ENCODE peak calls at places on chromosomes 11 and 22, in five cellular contexts. E is HCT116, L is PC-9, B is HepG2, C is fibroblast of lung. R is an unnamed sample.

GRCh38 chr22:25853902-25854301 is 111.9 kb downstream of the MYO18B start:
- DNase-seq in E (peak), L (no peak), B (peak), C (no peak), R (no peak)

GRCh38 chr11:91170711-91171110 is 947.9 kb upstream of the CHORDC1 start:
- DNase-seq in E (no peak), L (no peak), B (no peak), C (no peak), R (no peak)

GRCh38 chr11:13942908-13943505 is 19.5 kb upstream of the SPON1 start:
- DNase-seq in E (peak), L (peak), B (no peak), C (peak), R (peak)

GRCh38 chr11:16605440-16605970 is 132.9 kb upstream of the C11orf58 start:
- DNase-seq in E (no peak), L (no peak), B (no peak), C (peak), R (peak)

GRCh38 chr22:33969052-33969451 is 48.8 kb upstream of the LARGE1 start:
- DNase-seq in E (no peak), L (no peak), B (no peak), C (no peak), R (no peak)

GRCh38 chr22:23373601-23374000 is 193.3 kb downstream of the BCR start:
- DNase-seq in E (no peak), L (no peak), B (no peak), C (no peak), R (no peak)

GRCh38 chr11:122862091-122862490 is 20.5 kb upstream of the JHY start:
- DNase-seq in E (no peak), L (no peak), B (no peak), C (no peak), R (no peak)

GRCh38 chr11:118527109-118527508 is at the start of gene TTC36:
- DNase-seq in E (no peak), L (peak), B (no peak), C (no peak), R (no peak)

GRCh38 chr22:22835892-22836291 is 51.7 kb upstream of the IGLL5 start:
- DNase-seq in E (no peak), L (no peak), B (no peak), C (no peak), R (no peak)

GRCh38 chr11:9396310-9396709 is 11.9 kb downstream of the IPO7 start:
- DNase-seq in E (no peak), L (no peak), B (no peak), C (peak), R (no peak)

GRCh38 chr11:76371170-76371569 is 9.8 kb downstream of the THAP12 start:
- DNase-seq in E (peak), L (no peak), B (no peak), C (peak), R (peak)

GRCh38 chr11:62566247-62566646 is 7.4 kb downstream of the EEF1G start:
- DNase-seq in E (no peak), L (no peak), B (no peak), C (no peak), R (no peak)

GRCh38 chr11:30990625-30991348 is 378.8 kb downstream of the DCDC1 start:
- DNase-seq in E (no peak), L (no peak), B (no peak), C (no peak), R (no peak)

GRCh38 chr11:76339217-76339616 is 41.7 kb downstream of the THAP12 start:
- DNase-seq in E (no peak), L (no peak), B (no peak), C (no peak), R (peak)

GRCh38 chr11:114280696-114281095 is 15.5 kb upstream of the NNMT start:
- DNase-seq in E (peak), L (no peak), B (peak), C (peak), R (peak)

GRCh38 chr11:59197990-59198389 is 14.7 kb downstream of the MPEG1 start:
- DNase-seq in E (no peak), L (no peak), B (no peak), C (peak), R (peak)

GRCh38 chr11:20355221-20356219 is 8.0 kb upstream of the HTATIP2 start:
- DNase-seq in E (peak), L (peak), B (peak), C (peak), R (peak)

GRCh38 chr11:71130106-71130505 is 122.3 kb downstream of the SHANK2 start:
- DNase-seq in E (no peak), L (no peak), B (no peak), C (no peak), R (no peak)

GRCh38 chr11:130159657-130160459 is at the start of gene ST14:
- DNase-seq in E (no peak), L (peak), B (no peak), C (no peak), R (no peak)

GRCh38 chr22:44214764-44215163 is 34.0 kb downstream of the PARVG start:
- DNase-seq in E (no peak), L (no peak), B (no peak), C (no peak), R (no peak)

GRCh38 chr22:50722716-50723428 is 15.1 kb upstream of the ACR start:
- DNase-seq in E (no peak), L (no peak), B (no peak), C (no peak), R (no peak)

GRCh38 chr11:30984442-30984816 is 385.1 kb downstream of the DCDC1 start:
- DNase-seq in E (no peak), L (no peak), B (peak), C (peak), R (no peak)

GRCh38 chr22:32880906-32881596 is 79.5 kb downstream of the TIMP3 start:
- DNase-seq in E (no peak), L (no peak), B (no peak), C (peak), R (peak)
- H2AFZ ChIP-seq in E (no peak), L (no peak), B (no peak), C (no peak), R (no peak)

GRCh38 chr11:69699213-69699612 is 4.6 kb downstream of the FGF19 start:
- DNase-seq in E (no peak), L (no peak), B (no peak), C (no peak), R (no peak)

GRCh38 chr11:69702769-69703510 is 882 bp downstream of the FGF19 start:
- DNase-seq in E (no peak), L (no peak), B (no peak), C (no peak), R (no peak)

GRCh38 chr11:69698362-69698761 is 5.5 kb downstream of the FGF19 start:
- DNase-seq in E (no peak), L (peak), B (no peak), C (no peak), R (no peak)

GRCh38 chr11:69702239-69702668 is 1.6 kb downstream of the FGF19 start:
- DNase-seq in E (no peak), L (no peak), B (peak), C (no peak), R (no peak)

DNA sequence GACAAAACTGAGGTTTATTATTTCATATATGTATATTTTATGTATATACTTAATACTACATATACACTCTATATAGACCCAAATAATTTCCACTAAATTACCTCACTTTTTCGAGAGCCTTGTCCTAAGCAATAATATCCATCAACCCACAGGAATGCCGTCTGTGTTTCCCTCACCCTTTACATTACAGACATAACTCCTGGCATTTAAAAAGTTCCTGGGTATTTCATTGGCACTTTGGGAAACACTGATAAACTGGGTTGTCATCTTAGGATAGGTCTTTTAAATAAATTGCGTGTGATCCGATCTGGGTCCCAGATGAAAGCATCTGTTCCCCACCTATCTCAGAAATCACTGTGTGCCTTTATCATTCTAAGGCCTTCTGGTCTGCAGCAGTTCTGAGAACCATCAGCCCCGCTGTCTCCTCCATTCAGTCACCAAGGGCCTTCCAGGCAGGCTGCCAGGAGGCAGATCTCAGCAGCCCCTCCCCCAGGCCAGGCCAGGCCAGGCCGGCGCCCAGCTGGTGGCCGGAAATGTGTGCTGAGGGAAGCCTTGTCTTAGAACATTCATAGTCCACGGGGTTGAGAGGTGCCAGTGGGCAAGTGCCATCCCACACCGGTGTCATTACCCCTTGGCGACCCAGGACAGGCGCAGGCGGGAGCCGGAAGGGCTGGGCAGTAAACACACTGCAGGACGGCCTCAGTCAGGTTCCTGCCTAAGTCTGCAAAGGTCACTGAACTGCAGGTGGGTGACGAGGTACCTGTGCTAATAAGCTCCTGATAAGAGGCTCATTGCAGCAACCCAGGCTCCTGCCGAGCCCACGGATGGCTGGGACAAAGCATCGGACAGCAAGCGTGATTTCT is 3.3 kb downstream of the FGF19 start:
- DNase-seq in E (no peak), L (peak), B (peak), C (peak), R (peak)
- H2AFZ ChIP-seq in E (peak), L (peak), B (no peak), C (no peak), R (no peak)

GRCh38 chr22:42883121-42883520 is 26.0 kb upstream of the ARFGAP3 start:
- DNase-seq in E (no peak), L (no peak), B (no peak), C (no peak), R (no peak)
- H2AFZ ChIP-seq in E (no peak), L (no peak), B (no peak), C (no peak), R (no peak)

GRCh38 chr11:102293873-102294601 is 23.2 kb upstream of the BIRC3 start:
- DNase-seq in E (peak), L (peak), B (peak), C (peak), R (peak)
- H2AFZ ChIP-seq in E (peak), L (no peak), B (no peak), C (no peak), R (peak)

GRCh38 chr11:6672006-6672405 is 11.1 kb downstream of the MRPL17 start:
- DNase-seq in E (no peak), L (no peak), B (no peak), C (no peak), R (no peak)
- H2AFZ ChIP-seq in E (no peak), L (no peak), B (no peak), C (no peak), R (no peak)